ENCODE peak calls at places on chromosomes 16 and 17, in ten cellular contexts. L is small intestine; W is midbrain; E is H4; A is Right ventricle myocardium superior; O is mesothelial cell of epicardium; B is heart right ventricle; P is T-helper 1 cell; J is amygdala; U is activated CD4-positive, CD25-positive, alpha-beta regulatory T cell. C is an unnamed sample.

GRCh38 chr16:50259334-50260205 is 6.8 kb upstream of the ADCY7 start:
- DNase-seq in L (no peak), W (peak; percentile 34), E (peak; percentile 48), A (peak; percentile 81), O (no peak), B (peak; percentile 37), P (no peak), J (no peak), U (no peak), C (peak; percentile 34)

GRCh38 chr16:16021988-16022682 is 72.7 kb downstream of the ABCC1 start:
- DNase-seq in L (peak; percentile 81), W (peak; percentile 48), E (peak; percentile 95), A (peak; percentile 97), O (peak; percentile 65), B (peak; percentile 96), P (no peak), J (peak; percentile 65), U (no peak), C (peak; percentile 95)

GRCh38 chr17:9232591-9233270 is 211.4 kb downstream of the NTN1 start:
- DNase-seq in L (no peak), W (no peak), E (no peak), A (peak; percentile 20), O (peak; percentile 53), B (no peak), P (no peak), J (no peak), U (no peak), C (peak; percentile 18)

GRCh38 chr16:89823087-89823823 is 5.0 kb upstream of the SPIRE2 start:
- DNase-seq in L (no peak), W (no peak), E (no peak), A (no peak), O (no peak), B (no peak), P (no peak), J (no peak), U (no peak), C (no peak)

GRCh38 chr16:67089101-67089500 is 20.6 kb upstream of the PHAF1 start:
- DNase-seq in L (no peak), W (no peak), E (no peak), A (no peak), O (no peak), B (no peak), P (no peak), J (no peak), U (no peak), C (no peak)

GRCh38 chr17:17191961-17192381 is 14.2 kb downstream of the PLD6 start:
- DNase-seq in L (no peak), W (no peak), E (no peak), A (no peak), O (no peak), B (no peak), P (no peak), J (no peak), U (no peak), C (peak; percentile 32)

GRCh38 chr17:57684711-57685498 is 60.2 kb downstream of the CCDC182 start:
- DNase-seq in L (no peak), W (no peak), E (no peak), A (no peak), O (peak; percentile 7), B (no peak), P (no peak), J (no peak), U (no peak), C (no peak)

GRCh38 chr17:65629234-65629690 is 67.8 kb upstream of the AXIN2 start:
- DNase-seq in L (no peak), W (no peak), E (no peak), A (no peak), O (no peak), B (no peak), P (no peak), J (no peak), U (no peak), C (peak; percentile 5)

GRCh38 chr16:81997738-81998137 is 13.5 kb downstream of the SDR42E1 start:
- DNase-seq in L (no peak), W (no peak), E (peak; percentile 52), A (no peak), O (no peak), B (no peak), P (no peak), J (no peak), U (no peak), C (peak; percentile 84)

GRCh38 chr16:57503366-57503765 is 17.1 kb upstream of the DOK4 start:
- DNase-seq in L (no peak), W (no peak), E (no peak), A (peak; percentile 37), O (no peak), B (no peak), P (no peak), J (no peak), U (no peak), C (no peak)

GRCh38 chr17:70320642-70321345 is 151.5 kb downstream of the KCNJ2 start:
- DNase-seq in L (no peak), W (no peak), E (no peak), A (peak; percentile 50), O (no peak), B (no peak), P (no peak), J (no peak), U (no peak), C (peak; percentile 31)

GRCh38 chr17:52790359-52790955 is 631.9 kb upstream of the CA10 start:
- DNase-seq in L (no peak), W (no peak), E (peak; percentile 42), A (no peak), O (no peak), B (no peak), P (no peak), J (no peak), U (no peak), C (no peak)

GRCh38 chr17:27157297-27157696 is 136.6 kb upstream of the WSB1 start:
- DNase-seq in L (no peak), W (no peak), E (no peak), A (no peak), O (no peak), B (no peak), P (no peak), J (no peak), U (no peak), C (no peak)

GRCh38 chr17:13024033-13024432 is 6.2 kb upstream of the ELAC2 start:
- DNase-seq in L (peak; percentile 36), W (no peak), E (no peak), A (no peak), O (no peak), B (no peak), P (no peak), J (no peak), U (no peak), C (no peak)

GRCh38 chr16:23082161-23082788 is 67.0 kb downstream of the USP31 start:
- DNase-seq in L (no peak), W (peak; percentile 16), E (no peak), A (no peak), O (no peak), B (peak; percentile 38), P (no peak), J (no peak), U (no peak), C (no peak)

GRCh38 chr17:68771867-68772515 is 170.8 kb upstream of the FAM20A start:
- DNase-seq in L (peak; percentile 62), W (peak; percentile 73), E (peak; percentile 77), A (no peak), O (no peak), B (peak; percentile 29), P (no peak), J (peak; percentile 23), U (no peak), C (peak; percentile 91)

GRCh38 chr16:24070851-24071250 is 185.3 kb upstream of the CACNG3 start:
- DNase-seq in L (peak; percentile 53), W (peak; percentile 4), E (no peak), A (no peak), O (no peak), B (peak; percentile 6), P (no peak), J (no peak), U (no peak), C (peak; percentile 29)

GRCh38 chr16:11094075-11094593 is 149.8 kb downstream of the CLEC16A start:
- DNase-seq in L (no peak), W (no peak), E (peak; percentile 50), A (no peak), O (no peak), B (no peak), P (no peak), J (no peak), U (no peak), C (peak; percentile 76)